ENCODE peak calls at places on chromosomes 3 and 15, in four cellular contexts. N is neural progenitor cell, J is mammary epithelial cell, U is SK-N-SH. Z is an unnamed sample.

GRCh38 chr3:40602778-40603385 is 78.1 kb downstream of the ZNF621 start:
- DNase-seq in J (no peak), N (no peak), U (no peak), Z (no peak)

GRCh38 chr15:66872394-66872793 is 170.4 kb downstream of the SMAD6 start:
- DNase-seq in J (no peak), U (no peak), N (no peak), Z (peak; percentile 54)

GRCh38 chr3:155619118-155619915 is 125.6 kb downstream of the PLCH1 start:
- DNase-seq in J (no peak), N (peak; percentile 79), U (no peak), Z (no peak)

GRCh38 chr3:100335137-100335833 is 728 bp downstream of the NIT2 start:
- DNase-seq in N (peak; percentile 10), J (peak; percentile 23), U (peak; percentile 47), Z (peak; percentile 79)

GRCh38 chr3:46712191-46713047 is 5.2 kb downstream of the PRSS50 start:
- DNase-seq in U (no peak), J (no peak), N (no peak), Z (no peak)

GRCh38 chr3:139353920-139354556 is 10.2 kb downstream of the MRPS22 start:
- DNase-seq in N (peak; percentile 64), J (peak; percentile 54), U (peak; percentile 53), Z (peak; percentile 61)

GRCh38 chr3:85626662-85627061 is 667.9 kb downstream of the CADM2 start:
- DNase-seq in N (peak; percentile 19), J (no peak), U (no peak), Z (no peak)

GRCh38 chr15:78070049-78070698 is 7.3 kb downstream of the TBC1D2B start:
- DNase-seq in N (no peak), J (no peak), U (no peak), Z (peak; percentile 60)

GRCh38 chr3:158742861-158743260 is 10.6 kb upstream of the RARRES1 start:
- DNase-seq in U (no peak), N (no peak), J (no peak), Z (no peak)

GRCh38 chr15:55221090-55222011 is 24.6 kb upstream of the RSL24D1 start:
- DNase-seq in J (peak; percentile 84), U (no peak), N (no peak), Z (peak; percentile 47)

GRCh38 chr3:72657666-72658065 is 190.6 kb downstream of the SHQ1 start:
- DNase-seq in N (no peak), J (peak; percentile 84), U (no peak), Z (no peak)

GRCh38 chr15:26731965-26732364 is 40.9 kb downstream of the GABRB3 start:
- DNase-seq in N (no peak), U (no peak), J (no peak), Z (no peak)

GRCh38 chr15:26738996-26739395 is 33.9 kb downstream of the GABRB3 start:
- DNase-seq in U (no peak), N (no peak), J (no peak), Z (no peak)

GRCh38 chr15:26739791-26740190 is 33.1 kb downstream of the GABRB3 start:
- DNase-seq in N (no peak), U (no peak), J (no peak), Z (no peak)

GRCh38 chr15:26736502-26737248 is 36.2 kb downstream of the GABRB3 start:
- DNase-seq in J (no peak), U (no peak), N (no peak), Z (no peak)
- H2AFZ ChIP-seq in J (no peak overlapping the region), U (no peak overlapping the region), N (peak overlapping the region; percentile 9), Z (no peak overlapping the region)

DNA sequence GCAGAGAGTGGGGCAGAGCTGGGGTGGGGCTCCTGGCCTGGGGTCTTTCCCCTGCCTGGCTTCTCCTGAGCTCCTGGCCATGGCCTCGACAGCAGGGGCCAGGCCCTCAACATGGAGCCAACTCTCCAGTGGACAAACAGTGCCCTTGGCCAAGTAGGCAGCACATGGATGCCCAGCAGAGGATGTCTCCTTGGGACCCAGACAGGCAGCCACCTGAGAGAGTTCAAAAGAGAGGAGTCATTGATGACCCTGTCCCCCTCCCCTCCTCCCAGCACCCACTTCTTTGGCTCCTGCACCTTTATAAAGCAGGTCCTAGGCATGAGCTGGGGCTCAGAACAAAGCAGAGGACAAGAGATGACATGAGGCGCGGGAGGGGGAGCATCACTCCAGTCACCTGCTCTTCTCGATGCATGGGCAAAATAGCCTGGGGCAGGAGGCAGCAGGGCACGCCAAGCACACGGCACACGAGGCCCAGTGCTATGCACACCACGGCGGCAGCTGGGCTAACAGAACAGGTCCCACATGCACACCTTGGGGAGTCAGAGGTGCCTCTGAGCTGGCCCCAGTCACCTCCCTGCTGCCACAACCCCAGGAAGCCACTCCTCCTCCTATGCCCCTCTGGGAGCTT is 27.4 kb downstream of the SHISA5 start:
- DNase-seq in J (no peak), U (peak; percentile 15), N (no peak), Z (no peak)
- H3K27ac ChIP-seq in J (no peak overlapping the region), U (no peak overlapping the region), N (no peak overlapping the region), Z (no peak overlapping the region)

GRCh38 chr3:126212250-126212628 is 31.9 kb upstream of the ALDH1L1 start:
- DNase-seq in J (no peak), U (no peak), N (no peak), Z (no peak)
- H3K4me3 ChIP-seq in J (no peak overlapping the region), U (no peak overlapping the region), N (no peak overlapping the region), Z (no peak overlapping the region)

GRCh38 chr3:108602249-108602934 is 12.9 kb downstream of the DZIP3 start:
- DNase-seq in J (no peak), N (peak; percentile 41), U (no peak), Z (no peak)
- H2AFZ ChIP-seq in J (no peak overlapping the region), N (no peak overlapping the region), U (no peak overlapping the region), Z (no peak overlapping the region)

GRCh38 chr3:52455283-52456168 is at the start of gene NISCH:
- DNase-seq in J (peak; percentile 67), N (peak; percentile 94), U (peak; percentile 99), Z (peak; percentile 97)

GRCh38 chr3:52456169-52456799 is 880 bp downstream of the NISCH start:
- DNase-seq in U (peak; percentile 71), N (peak; percentile 52), J (peak; percentile 18), Z (peak; percentile 64)

GRCh38 chr3:52453496-52454234 is at the start of gene TNNC1:
- DNase-seq in U (no peak), J (no peak), N (peak; percentile 81), Z (no peak)

GRCh38 chr3:52454235-52454937 is 545 bp upstream of the TNNC1 start:
- DNase-seq in J (no peak), N (no peak), U (no peak), Z (peak; percentile 53)

GRCh38 chr3:52454938-52455282 is 494 bp upstream of the NISCH start:
- DNase-seq in N (no peak), U (no peak), J (no peak), Z (no peak)
- H3K27ac ChIP-seq in N (no peak overlapping the region), U (peak overlapping the region; percentile 10), J (peak overlapping the region; percentile 30), Z (peak overlapping the region; percentile 33)

Z was measured in Karpas-422.